ENCODE peak calls at places on chromosomes 13 and 19, in ten cellular contexts. X is nephron progenitor cell, V is neural progenitor cell, D is epithelial cell of esophagus, T is bronchial epithelial cell, Y is HCT116, E is breast epithelium, F is foreskin fibroblast, I is neural crest cell, A is thoracic aorta. O is an unnamed sample.

GRCh38 chr13:35552172-35552844 is 75.8 kb upstream of the MAB21L1 start:
- DNase-seq in X (no peak), V (no peak), D (peak), T (peak), Y (no peak), E (no peak), F (peak), I (no peak), A (no peak), O (no peak)

GRCh38 chr13:87975035-87975434 is 303.9 kb downstream of the SLITRK5 start:
- DNase-seq in X (no peak), V (no peak), D (peak), T (peak), Y (no peak), E (no peak), F (peak), I (no peak), A (no peak), O (no peak)

GRCh38 chr13:27654059-27654458 is 32.4 kb downstream of the POLR1D start:
- DNase-seq in X (no peak), V (no peak), D (no peak), T (no peak), Y (no peak), E (no peak), F (no peak), I (no peak), A (no peak), O (no peak)

GRCh38 chr13:38381840-38382239 is 32.2 kb downstream of the UFM1 start:
- DNase-seq in X (no peak), V (no peak), D (peak), T (no peak), Y (no peak), E (no peak), F (peak), I (no peak), A (no peak), O (no peak)

GRCh38 chr13:65540064-65540635 is 1690.0 kb downstream of the PCDH9 start:
- DNase-seq in X (no peak), V (no peak), D (peak), T (no peak), Y (no peak), E (no peak), F (peak), I (no peak), A (no peak), O (no peak)

GRCh38 chr19:35216833-35217707 is 11.5 kb downstream of the FAM187B start:
- DNase-seq in X (no peak), V (no peak), D (peak), T (peak), Y (no peak), E (no peak), F (no peak), I (no peak), A (no peak), O (no peak)

GRCh38 chr13:25686831-25687495 is 315.2 kb downstream of the ATP8A2 start:
- DNase-seq in X (no peak), V (no peak), D (no peak), T (no peak), Y (no peak), E (no peak), F (no peak), I (no peak), A (no peak), O (no peak)

GRCh38 chr19:38861368-38861767 is 11.6 kb upstream of the HNRNPL start:
- DNase-seq in X (no peak), V (no peak), D (no peak), T (no peak), Y (no peak), E (no peak), F (no peak), I (no peak), A (no peak), O (no peak)

GRCh38 chr13:57698851-57699250 is 67.3 kb downstream of the PCDH17 start:
- DNase-seq in X (no peak), V (no peak), D (no peak), T (no peak), Y (no peak), E (no peak), F (no peak), I (no peak), A (no peak), O (no peak)

GRCh38 chr13:30841161-30841560 is 64.9 kb upstream of the MEDAG start:
- DNase-seq in X (no peak), V (no peak), D (no peak), T (no peak), Y (no peak), E (no peak), F (peak), I (no peak), A (no peak), O (no peak)

GRCh38 chr13:32113564-32113963 is 82.0 kb downstream of the FRY start:
- DNase-seq in X (no peak), V (no peak), D (no peak), T (no peak), Y (no peak), E (no peak), F (no peak), I (no peak), A (no peak), O (no peak)

GRCh38 chr19:40224342-40225148 is 1.9 kb downstream of the CCNP start:
- DNase-seq in X (no peak), V (no peak), D (peak), T (peak), Y (peak), E (no peak), F (no peak), I (no peak), A (no peak), O (no peak)

GRCh38 chr13:43573787-43574562 is 212.8 kb downstream of the ENOX1 start:
- DNase-seq in X (no peak), V (no peak), D (no peak), T (no peak), Y (no peak), E (no peak), F (no peak), I (no peak), A (no peak), O (no peak)

GRCh38 chr19:34128558-34129250 is 43.6 kb upstream of the LSM14A start:
- DNase-seq in X (no peak), V (no peak), D (no peak), T (no peak), Y (no peak), E (no peak), F (peak), I (no peak), A (no peak), O (no peak)

GRCh38 chr13:49110122-49110831 is 109.9 kb upstream of the MLNR start:
- DNase-seq in X (peak), V (peak), D (peak), T (peak), Y (peak), E (peak), F (peak), I (peak), A (peak), O (peak)

GRCh38 chr13:45231722-45232121 is 30.9 kb upstream of the KCTD4 start:
- DNase-seq in X (no peak), V (no peak), D (peak), T (peak), Y (no peak), E (no peak), F (no peak), I (no peak), A (no peak), O (no peak)

GRCh38 chr19:1513492-1514294 is 874 bp upstream of the ADAMTSL5 start:
- DNase-seq in X (peak), V (peak), D (peak), T (peak), Y (peak), E (no peak), F (peak), I (no peak), A (no peak), O (no peak)

GRCh38 chr13:106034201-106034600 is 501.3 kb downstream of the EFNB2 start:
- DNase-seq in X (no peak), V (no peak), D (no peak), T (no peak), Y (no peak), E (no peak), F (no peak), I (no peak), A (no peak), O (no peak)

GRCh38 chr19:43747557-43748204 is 7.1 kb downstream of the SMG9 start:
- DNase-seq in X (no peak), V (no peak), D (no peak), T (no peak), Y (no peak), E (no peak), F (no peak), I (no peak), A (no peak), O (no peak)

GRCh38 chr19:958967-959685 is 25.0 kb upstream of the WDR18 start:
- DNase-seq in X (no peak), V (no peak), D (peak), T (peak), Y (peak), E (no peak), F (peak), I (no peak), A (no peak), O (no peak)

GRCh38 chr19:16527971-16528521 is 14.2 kb downstream of the CHERP start:
- DNase-seq in X (peak), V (peak), D (peak), T (no peak), Y (no peak), E (no peak), F (peak), I (peak), A (no peak), O (no peak)

GRCh38 chr19:49746206-49746958 is 16.7 kb downstream of the TSKS start:
- DNase-seq in X (peak), V (peak), D (peak), T (no peak), Y (peak), E (no peak), F (peak), I (peak), A (no peak), O (no peak)

GRCh38 chr13:93368296-93368695 is 141.7 kb downstream of the GPC6 start:
- DNase-seq in X (no peak), V (no peak), D (no peak), T (no peak), Y (no peak), E (no peak), F (no peak), I (no peak), A (no peak), O (no peak)

GRCh38 chr19:30688696-30689095 is 316.5 kb downstream of the ZNF536 start:
- DNase-seq in X (no peak), V (no peak), D (no peak), T (no peak), Y (no peak), E (no peak), F (no peak), I (no peak), A (no peak), O (no peak)

GRCh38 chr13:39266426-39266825 is 228.2 kb downstream of the NHLRC3 start:
- DNase-seq in X (no peak), V (no peak), D (peak), T (peak), Y (no peak), E (no peak), F (peak), I (no peak), A (no peak), O (no peak)

GRCh38 chr19:23283925-23284324 is 33.7 kb upstream of the ZNF724 start:
- DNase-seq in X (peak), V (peak), D (peak), T (peak), Y (peak), E (peak), F (peak), I (peak), A (no peak), O (no peak)

GRCh38 chr19:8095354-8095886 is 42.9 kb downstream of the CCL25 start:
- DNase-seq in X (no peak), V (no peak), D (no peak), T (no peak), Y (no peak), E (no peak), F (no peak), I (no peak), A (no peak), O (no peak)

GRCh38 chr13:94596575-94596971 is 621 bp upstream of the TGDS start:
- DNase-seq in X (no peak), V (no peak), D (no peak), T (no peak), Y (peak), E (no peak), F (no peak), I (no peak), A (no peak), O (no peak)

GRCh38 chr19:16946951-16947940 is 58.4 kb downstream of the F2RL3 start:
- DNase-seq in X (no peak), V (no peak), D (no peak), T (no peak), Y (no peak), E (peak), F (no peak), I (no peak), A (no peak), O (no peak)

GRCh38 chr19:1112254-1113208 is 8.7 kb downstream of the GPX4 start:
- DNase-seq in X (peak), V (peak), D (peak), T (peak), Y (no peak), E (peak), F (no peak), I (no peak), A (no peak), O (peak)

GRCh38 chr13:36764957-36765356 is 54.1 kb upstream of the RFXAP start:
- DNase-seq in X (no peak), V (no peak), D (no peak), T (no peak), Y (no peak), E (no peak), F (no peak), I (no peak), A (no peak), O (no peak)

GRCh38 chr13:59176775-59177174 is 987.0 kb downstream of the DIAPH3 start:
- DNase-seq in X (no peak), V (no peak), D (no peak), T (no peak), Y (no peak), E (no peak), F (no peak), I (no peak), A (no peak), O (no peak)

GRCh38 chr13:59182241-59182640 is 981.5 kb downstream of the DIAPH3 start:
- DNase-seq in X (no peak), V (no peak), D (no peak), T (no peak), Y (no peak), E (no peak), F (no peak), I (no peak), A (no peak), O (no peak)

DNA sequence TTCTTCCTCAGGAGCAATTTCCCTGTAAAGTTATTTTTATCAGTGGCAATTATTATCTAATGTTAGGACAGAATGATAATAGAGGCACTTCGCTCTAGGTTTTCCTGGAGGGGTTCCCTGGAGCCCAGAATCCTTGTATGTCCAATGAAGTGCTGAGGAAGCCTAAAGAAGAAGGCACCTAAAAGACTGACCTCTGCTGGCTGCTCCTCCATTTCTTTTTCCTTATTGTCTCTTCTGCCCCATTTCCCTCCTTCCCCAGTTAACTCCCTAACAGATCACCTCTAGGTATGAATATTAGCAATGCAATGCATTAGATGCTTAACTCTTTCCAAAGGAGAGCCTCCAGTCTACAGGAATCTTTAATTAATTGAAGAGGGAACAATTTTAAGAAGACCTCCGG is 985.4 kb downstream of the DIAPH3 start:
- DNase-seq in X (no peak), V (peak), D (no peak), T (no peak), Y (no peak), E (no peak), F (no peak), I (no peak), A (no peak), O (no peak)
- TF ChIP-seq CTCF in X (no peak), V (peak), D (no peak), T (no peak), Y (no peak), E (no peak), F (peak), I (no peak), A (no peak), O (no peak)

GRCh38 chr19:54692294-54692615 is 29.5 kb downstream of the LILRB4 start:
- DNase-seq in X (no peak), V (no peak), D (no peak), T (no peak), Y (no peak), E (no peak), F (no peak), I (no peak), A (no peak), O (no peak)

GRCh38 chr19:54696766-54697165 is 27.5 kb upstream of the KIR3DL3 start:
- DNase-seq in X (no peak), V (no peak), D (no peak), T (no peak), Y (no peak), E (no peak), F (no peak), I (no peak), A (no peak), O (no peak)

GRCh38 chr19:54691582-54692293 is 29.0 kb downstream of the LILRB4 start:
- DNase-seq in X (no peak), V (no peak), D (no peak), T (no peak), Y (no peak), E (no peak), F (no peak), I (no peak), A (no peak), O (no peak)

GRCh38 chr19:54694648-54695047 is 29.6 kb upstream of the KIR3DL3 start:
- DNase-seq in X (no peak), V (no peak), D (no peak), T (no peak), Y (no peak), E (no peak), F (no peak), I (no peak), A (no peak), O (no peak)

DNA sequence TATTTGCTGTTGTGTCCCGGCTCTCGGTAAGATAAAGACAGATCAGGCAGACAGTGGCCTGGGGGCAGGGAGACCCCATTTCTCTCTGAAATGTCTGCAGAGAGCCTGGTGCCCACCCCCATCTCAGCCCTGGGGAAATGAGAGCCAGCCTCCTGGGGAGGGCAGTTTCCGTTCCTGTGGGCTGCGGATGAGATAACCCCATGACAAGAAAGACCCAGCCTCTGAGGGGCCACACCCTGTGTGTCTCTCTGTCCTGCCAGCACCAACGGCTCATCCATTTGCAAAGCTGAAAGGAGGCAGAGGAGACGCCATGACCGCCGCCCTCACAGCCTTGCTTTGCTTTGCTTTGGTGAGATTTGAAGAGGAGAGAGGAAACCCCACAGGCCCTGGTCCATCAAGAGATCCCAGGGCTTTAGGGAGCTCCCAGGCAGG is 28.1 kb upstream of the KIR3DL3 start:
- DNase-seq in X (no peak), V (no peak), D (no peak), T (no peak), Y (no peak), E (no peak), F (no peak), I (no peak), A (no peak), O (no peak)
- TF ChIP-seq CTCF in X (no peak), V (no peak), D (no peak), T (no peak), Y (no peak), E (no peak), F (no peak), I (no peak), A (no peak), O (no peak)

GRCh38 chr19:18846862-18847515 is 15.2 kb downstream of the UPF1 start:
- DNase-seq in X (peak), V (peak), D (peak), T (peak), Y (no peak), E (no peak), F (peak), I (peak), A (no peak), O (no peak)

GRCh38 chr19:18849838-18850400 is 18.2 kb downstream of the UPF1 start:
- DNase-seq in X (peak), V (no peak), D (no peak), T (no peak), Y (no peak), E (no peak), F (no peak), I (no peak), A (no peak), O (no peak)

GRCh38 chr19:18848860-18849661 is 17.3 kb downstream of the UPF1 start:
- DNase-seq in X (no peak), V (no peak), D (peak), T (no peak), Y (no peak), E (no peak), F (peak), I (no peak), A (peak), O (no peak)

GRCh38 chr19:18845961-18846360 is 14.2 kb downstream of the UPF1 start:
- DNase-seq in X (no peak), V (no peak), D (no peak), T (no peak), Y (no peak), E (no peak), F (no peak), I (no peak), A (no peak), O (no peak)

GRCh38 chr19:18847516-18848463 is 16.0 kb downstream of the UPF1 start:
- DNase-seq in X (no peak), V (no peak), D (no peak), T (no peak), Y (no peak), E (no peak), F (peak), I (no peak), A (no peak), O (no peak)
- TF ChIP-seq CTCF in X (no peak), V (no peak), D (no peak), T (no peak), Y (no peak), E (no peak), F (no peak), I (no peak), A (no peak), O (no peak)

DNA sequence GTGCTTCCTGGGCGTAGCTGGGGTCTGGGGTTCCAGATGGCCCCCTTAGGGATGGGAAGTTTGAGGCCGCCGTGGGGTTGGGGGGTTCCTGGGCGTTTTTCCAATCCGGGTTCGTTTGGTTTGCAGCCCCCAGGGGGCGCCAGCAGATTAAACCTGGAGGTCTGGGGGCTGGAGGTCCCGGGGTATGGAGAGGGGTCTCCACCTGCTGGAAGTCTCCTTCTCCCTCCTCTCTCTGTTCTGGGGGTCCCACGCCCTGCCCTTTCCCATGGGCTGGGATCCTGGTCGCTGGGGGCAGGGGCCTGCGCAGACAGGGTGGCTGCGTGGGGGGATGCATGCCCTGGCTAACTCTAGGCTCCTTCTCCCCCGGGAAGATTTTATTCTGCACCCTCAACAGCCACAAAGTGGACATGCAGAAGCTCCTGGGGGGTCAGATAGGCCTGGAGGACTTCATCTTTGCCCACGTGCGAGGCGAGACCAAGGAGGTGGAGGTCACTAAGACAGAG is 897 bp downstream of the GIPC3 start:
- DNase-seq in X (peak), V (peak), D (no peak), T (no peak), Y (no peak), E (no peak), F (no peak), I (peak), A (no peak), O (no peak)
- TF ChIP-seq CTCF in X (peak), V (peak), D (peak), T (peak), Y (peak), E (peak), F (peak), I (peak), A (peak), O (peak)

O was measured in mesothelial cell of epicardium.